ENCODE peak calls at places on chromosomes 6 and 20, in six cellular contexts. J is A549, M is endothelial cell of umbilical vein, F is HepG2, B is K562, G is GM12878. O is an unnamed sample.

GRCh38 chr6:36724514-36725385 is 27.1 kb downstream of the RAB44 start:
- DNase-seq in J (peak), M (peak), F (peak), B (peak), G (no peak), O (peak)

GRCh38 chr20:42567409-42567808 is 622.3 kb downstream of the PTPRT start:
- DNase-seq in J (no peak), M (no peak), F (no peak), B (no peak), G (no peak), O (no peak)

GRCh38 chr6:35078226-35078850 is 62.8 kb downstream of the TCP11 start:
- DNase-seq in J (no peak), M (no peak), F (no peak), B (no peak), G (no peak), O (no peak)

GRCh38 chr20:4443016-4443415 is 278.7 kb upstream of the PRND start:
- DNase-seq in J (no peak), M (no peak), F (no peak), B (no peak), G (no peak), O (no peak)

GRCh38 chr6:41271901-41272395 is 14.5 kb downstream of the TREM1 start:
- DNase-seq in J (no peak), M (no peak), F (no peak), B (no peak), G (no peak), O (peak)

GRCh38 chr6:65350525-65350924 is 356.5 kb downstream of the EYS start:
- DNase-seq in J (no peak), M (no peak), F (no peak), B (no peak), G (no peak), O (no peak)

GRCh38 chr20:63095718-63096654 is 89.2 kb upstream of the BHLHE23 start:
- DNase-seq in J (no peak), M (no peak), F (no peak), B (no peak), G (no peak), O (no peak)

GRCh38 chr20:58888521-58889333 is 36.2 kb downstream of the GNAS start:
- DNase-seq in J (no peak), M (peak), F (peak), B (peak), G (no peak), O (peak)

GRCh38 chr6:168601101-168601500 is 160.1 kb downstream of the SMOC2 start:
- DNase-seq in J (no peak), M (no peak), F (no peak), B (no peak), G (no peak), O (no peak)

GRCh38 chr6:156984178-156984738 is 207.1 kb downstream of the ARID1B start:
- DNase-seq in J (no peak), M (no peak), F (no peak), B (no peak), G (no peak), O (no peak)

GRCh38 chr6:47209632-47210031 is 100.1 kb downstream of the TNFRSF21 start:
- DNase-seq in J (no peak), M (no peak), F (no peak), B (no peak), G (no peak), O (no peak)

GRCh38 chr6:151121900-151122299 is 117.9 kb upstream of the AKAP12 start:
- DNase-seq in J (no peak), M (no peak), F (no peak), B (no peak), G (no peak), O (no peak)

GRCh38 chr6:157644043-157644810 is 178.8 kb upstream of the SNX9 start:
- DNase-seq in J (peak), M (peak), F (no peak), B (no peak), G (no peak), O (peak)

GRCh38 chr6:78322068-78322845 is 545.1 kb upstream of the IRAK1BP1 start:
- DNase-seq in J (no peak), M (no peak), F (no peak), B (no peak), G (no peak), O (no peak)

GRCh38 chr6:148524976-148525375 is 182.3 kb downstream of the SASH1 start:
- DNase-seq in J (no peak), M (peak), F (no peak), B (no peak), G (no peak), O (no peak)

GRCh38 chr6:111657146-111657545 is 51.5 kb upstream of the TRAF3IP2 start:
- DNase-seq in J (peak), M (peak), F (peak), B (no peak), G (no peak), O (no peak)

GRCh38 chr6:27224729-27225128 is 22.8 kb upstream of the PRSS16 start:
- DNase-seq in J (no peak), M (no peak), F (no peak), B (no peak), G (no peak), O (no peak)

GRCh38 chr6:157677235-157677634 is 145.8 kb upstream of the SNX9 start:
- DNase-seq in J (no peak), M (no peak), F (no peak), B (no peak), G (no peak), O (no peak)

GRCh38 chr6:7138921-7139358 is 31.2 kb downstream of the RREB1 start:
- DNase-seq in J (peak), M (no peak), F (peak), B (peak), G (no peak), O (no peak)

GRCh38 chr6:8131265-8131897 is 29.0 kb upstream of the EEF1E1 start:
- DNase-seq in J (peak), M (peak), F (peak), B (peak), G (no peak), O (peak)

GRCh38 chr20:62755817-62756724 is 40.2 kb upstream of the MRGBP start:
- DNase-seq in J (no peak), M (no peak), F (no peak), B (no peak), G (no peak), O (no peak)

GRCh38 chr6:73290435-73290834 is 27.4 kb upstream of the KHDC1 start:
- DNase-seq in J (no peak), M (peak), F (no peak), B (no peak), G (no peak), O (no peak)

GRCh38 chr20:41649489-41649888 is 31.3 kb upstream of the CHD6 start:
- DNase-seq in J (no peak), M (no peak), F (no peak), B (no peak), G (no peak), O (no peak)

GRCh38 chr6:29965873-29966601 is 23.7 kb downstream of the HLA-A start:
- DNase-seq in J (peak), M (peak), F (peak), B (peak), G (peak), O (peak)

GRCh38 chr6:111880181-111880944 is 7.1 kb upstream of the FYN start:
- DNase-seq in J (no peak), M (no peak), F (no peak), B (no peak), G (no peak), O (no peak)

GRCh38 chr6:36663504-36664446 is 14.7 kb upstream of the CDKN1A start:
- DNase-seq in J (no peak), M (no peak), F (no peak), B (no peak), G (no peak), O (no peak)

GRCh38 chr6:134822920-134823430 is 126.9 kb downstream of the ALDH8A1 start:
- DNase-seq in J (peak), M (peak), F (peak), B (peak), G (peak), O (peak)

GRCh38 chr6:10521104-10521808 is at the start of gene GCNT2:
- DNase-seq in J (peak), M (peak), F (peak), B (peak), G (no peak), O (peak)

GRCh38 chr6:112881027-112881426 is 533.9 kb downstream of the RFPL4B start:
- DNase-seq in J (no peak), M (no peak), F (no peak), B (peak), G (no peak), O (no peak)

GRCh38 chr20:20627471-20627870 is 85.0 kb downstream of the RALGAPA2 start:
- DNase-seq in J (no peak), M (no peak), F (no peak), B (no peak), G (no peak), O (no peak)

GRCh38 chr20:20632644-20633043 is 79.8 kb downstream of the RALGAPA2 start:
- DNase-seq in J (no peak), M (no peak), F (peak), B (no peak), G (no peak), O (no peak)

GRCh38 chr20:20628314-20628713 is 84.1 kb downstream of the RALGAPA2 start:
- DNase-seq in J (no peak), M (no peak), F (no peak), B (no peak), G (no peak), O (no peak)

GRCh38 chr20:20635006-20635405 is 77.4 kb downstream of the RALGAPA2 start:
- DNase-seq in J (no peak), M (no peak), F (no peak), B (no peak), G (no peak), O (peak)

DNA sequence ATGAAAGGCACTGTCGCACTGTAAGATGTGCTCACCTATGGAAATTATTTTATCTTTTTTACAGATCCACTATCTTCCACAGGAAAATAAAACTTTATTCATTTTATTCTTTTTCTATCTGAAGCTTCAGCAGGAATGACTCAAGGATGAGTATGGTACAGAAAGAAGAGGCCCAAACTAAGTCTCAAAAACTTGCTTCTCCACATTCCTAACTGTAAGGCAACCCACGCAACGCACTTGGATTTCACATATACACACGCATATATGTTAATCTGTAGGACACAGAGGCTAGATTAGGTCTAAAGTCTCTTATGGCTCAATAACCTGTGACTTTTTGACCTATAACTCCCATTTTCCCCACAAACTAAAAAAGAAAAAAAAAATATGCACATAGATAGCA is 81.9 kb downstream of the RALGAPA2 start:
- DNase-seq in J (no peak), M (no peak), F (no peak), B (no peak), G (no peak), O (no peak)
- TF ChIP-seq MYC in J (no peak), M (no peak), F (no peak), B (no peak), G (no peak), O (no peak)

GRCh38 chr6:84220809-84221409 is 6.5 kb downstream of the CEP162 start:
- DNase-seq in J (peak), M (peak), F (no peak), B (no peak), G (no peak), O (peak)
- TF ChIP-seq MYC in J (no peak), M (no peak), F (no peak), B (no peak), G (no peak), O (no peak)

GRCh38 chr6:166501246-166501645 is 85.2 kb downstream of the RAMACL start:
- DNase-seq in J (no peak), M (no peak), F (no peak), B (no peak), G (no peak), O (no peak)

GRCh38 chr6:166499350-166500163 is 86.9 kb downstream of the RAMACL start:
- DNase-seq in J (no peak), M (no peak), F (no peak), B (no peak), G (peak), O (no peak)

GRCh38 chr6:166498661-166499349 is 87.7 kb downstream of the RAMACL start:
- DNase-seq in J (no peak), M (no peak), F (no peak), B (no peak), G (no peak), O (no peak)

GRCh38 chr6:166498228-166498627 is 88.2 kb downstream of the RAMACL start:
- DNase-seq in J (no peak), M (no peak), F (no peak), B (no peak), G (no peak), O (no peak)

DNA sequence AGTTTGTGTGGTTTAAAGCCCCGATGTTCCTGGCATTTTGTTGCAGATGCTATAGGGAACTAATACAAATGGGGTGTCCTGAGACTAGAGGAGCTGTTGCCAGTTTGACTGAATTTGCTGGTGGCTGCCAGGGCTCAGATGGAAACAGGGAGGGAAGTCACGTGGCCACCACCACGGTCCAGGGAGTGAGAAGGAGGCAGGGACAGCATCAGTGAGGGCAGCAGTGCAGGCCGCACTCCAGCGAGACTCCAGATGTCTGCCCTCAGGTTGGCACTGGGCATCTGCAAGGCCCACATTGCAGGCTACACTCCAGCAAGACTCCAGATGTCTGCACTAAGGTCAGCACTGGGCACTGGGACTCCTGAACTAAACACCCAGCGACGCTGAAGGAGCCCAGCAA is 86.2 kb downstream of the RAMACL start:
- DNase-seq in J (no peak), M (no peak), F (no peak), B (no peak), G (no peak), O (no peak)
- TF ChIP-seq MYC in J (no peak), M (no peak), F (no peak), B (no peak), G (no peak), O (no peak)

DNA sequence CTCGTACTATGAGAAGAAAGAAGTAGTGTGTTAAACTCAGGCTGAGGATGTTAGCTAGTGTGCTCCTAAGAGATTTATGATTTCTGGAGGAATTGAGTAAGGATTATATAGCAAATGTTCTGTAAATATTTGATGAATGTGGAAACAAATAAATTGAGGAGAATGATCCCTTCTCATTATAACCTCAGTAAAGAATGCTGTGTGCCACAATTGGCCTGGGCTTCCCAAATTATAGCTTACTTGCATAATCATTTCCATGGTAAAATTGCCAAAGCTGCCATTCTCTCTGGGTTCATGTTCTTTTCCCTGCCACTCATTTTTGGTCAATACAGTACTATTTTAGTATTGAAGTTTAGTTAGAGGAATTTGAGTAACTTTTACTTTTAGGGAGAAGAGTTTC is 128.5 kb downstream of the FLRT3 start:
- DNase-seq in J (no peak), M (no peak), F (no peak), B (no peak), G (no peak), O (no peak)
- TF ChIP-seq MYC in J (no peak), M (no peak), F (no peak), B (no peak), G (no peak), O (no peak)

O was measured in NB4.